ENCODE peak calls at places on chromosome 20, in nine cellular contexts. J, G, C, Q, Z, U, D, X and F are unnamed samples.
A peak's percentile ranks its signal among the peaks of the same experiment; 100 is the strongest.

GRCh38 chr20:13111249-13111911 is 102.6 kb downstream of the SPTLC3 start:
- DNase-seq in X (no peak), Q (no peak), D (no peak), G (no peak), U (no peak), J (no peak), C (no peak), Z (no peak), F (no peak)

GRCh38 chr20:15976047-15976731 is 597.1 kb downstream of the KIF16B start:
- DNase-seq in D (no peak), U (no peak), Z (no peak), G (no peak), Q (no peak), C (no peak), J (no peak), X (peak; percentile 89), F (peak; percentile 7)

GRCh38 chr20:21028436-21028835 is 77.7 kb downstream of the LINC00237 start:
- DNase-seq in C (no peak), Z (no peak), J (no peak), G (no peak), X (no peak), D (no peak), Q (no peak), U (no peak), F (no peak)

GRCh38 chr20:43710370-43711044 is 16.3 kb downstream of the GTSF1L start:
- DNase-seq in Z (no peak), X (no peak), D (no peak), J (no peak), Q (no peak), G (no peak), U (no peak), C (no peak), F (no peak)

GRCh38 chr20:9739991-9740390 is 98.9 kb downstream of the PAK5 start:
- DNase-seq in G (no peak), J (no peak), C (no peak), U (no peak), Q (no peak), X (peak; percentile 13), D (no peak), Z (no peak), F (no peak)

GRCh38 chr20:57458400-57459160 is 66.4 kb downstream of the CTCFL start:
- DNase-seq in Q (no peak), J (no peak), U (peak; percentile 72), X (no peak), G (no peak), D (peak; percentile 47), C (no peak), Z (no peak), F (no peak)

GRCh38 chr20:44217342-44218092 is 6.9 kb upstream of the OSER1 start:
- DNase-seq in X (peak; percentile 86), Z (peak; percentile 82), G (peak; percentile 65), Q (peak; percentile 32), D (peak; percentile 69), J (peak; percentile 90), U (peak; percentile 78), C (peak; percentile 64), F (peak; percentile 69)

GRCh38 chr20:51563597-51564332 is 21.2 kb upstream of the NFATC2 start:
- DNase-seq in Q (peak; percentile 75), X (peak; percentile 67), C (no peak), G (peak; percentile 72), D (peak; percentile 73), U (peak; percentile 64), J (no peak), Z (no peak), F (peak; percentile 54)

GRCh38 chr20:16528078-16528477 is 45.2 kb downstream of the KIF16B start:
- DNase-seq in Z (no peak), Q (peak; percentile 60), D (no peak), J (peak; percentile 82), C (no peak), G (no peak), U (peak; percentile 78), X (no peak), F (no peak)

GRCh38 chr20:366042-366718 is 14.4 kb upstream of the TRIB3 start:
- DNase-seq in D (no peak), Q (no peak), X (no peak), U (no peak), Z (no peak), J (no peak), G (no peak), C (no peak), F (no peak)

GRCh38 chr20:50930139-50931047 is 844 bp downstream of the ADNP start:
- DNase-seq in Q (peak; percentile 34), G (peak; percentile 33), D (peak; percentile 17), C (peak; percentile 18), X (peak; percentile 64), J (peak; percentile 76), U (peak; percentile 70), Z (peak; percentile 76), F (peak; percentile 53)

GRCh38 chr20:63947638-63948456 is 8.4 kb downstream of the UCKL1 start:
- DNase-seq in J (peak; percentile 80), Z (no peak), C (no peak), G (peak; percentile 31), D (no peak), X (no peak), Q (peak; percentile 43), U (no peak), F (no peak)

GRCh38 chr20:32847964-32848363 is 10.8 kb upstream of the EFCAB8 start:
- DNase-seq in G (no peak), X (no peak), D (no peak), U (no peak), Q (no peak), Z (no peak), J (no peak), C (no peak), F (no peak)

GRCh38 chr20:53960586-53961386 is 109.6 kb downstream of the BCAS1 start:
- DNase-seq in D (no peak), Q (no peak), G (no peak), C (no peak), Z (no peak), X (no peak), J (no peak), U (no peak), F (no peak)

GRCh38 chr20:57612916-57613315 is 7.3 kb downstream of the ZBP1 start:
- DNase-seq in G (no peak), U (peak; percentile 7), D (no peak), X (no peak), C (no peak), Q (no peak), J (peak; percentile 64), Z (no peak), F (no peak)

GRCh38 chr20:38222231-38222922 is 38.2 kb downstream of the KIAA1755 start:
- DNase-seq in J (peak; percentile 84), Q (peak; percentile 64), D (peak; percentile 65), U (peak; percentile 78), G (peak; percentile 64), C (peak; percentile 85), Z (peak; percentile 70), X (peak; percentile 83), F (peak; percentile 86)

GRCh38 chr20:41437836-41438235 is 71.2 kb upstream of the EMILIN3 start:
- DNase-seq in X (no peak), Z (no peak), C (no peak), J (no peak), G (no peak), U (no peak), Q (no peak), D (no peak), F (no peak)

GRCh38 chr20:38143646-38144554 is 21.2 kb downstream of the TGM2 start:
- DNase-seq in Q (peak; percentile 47), C (no peak), D (peak; percentile 57), X (no peak), J (peak; percentile 100), Z (no peak), U (no peak), G (peak; percentile 80), F (no peak)

GRCh38 chr20:35387334-35387733 is 24.4 kb downstream of the UQCC1 start:
- DNase-seq in Z (no peak), Q (no peak), J (no peak), G (no peak), U (no peak), C (no peak), X (no peak), D (no peak), F (no peak)
- TF ChIP-seq CTCF in Z (no peak), Q (no peak), J (no peak), G (no peak), U (no peak), C (no peak), X (no peak), D (no peak), F (no peak)

GRCh38 chr20:59574308-59574707 is 30.0 kb upstream of the PHACTR3 start:
- DNase-seq in G (no peak), C (no peak), U (no peak), X (no peak), D (no peak), Z (no peak), Q (no peak), J (peak; percentile 73), F (no peak)
- TF ChIP-seq CTCF in G (no peak), C (no peak), U (no peak), X (no peak), D (no peak), Z (no peak), Q (no peak), J (no peak), F (no peak)

GRCh38 chr20:47816487-47817451 is 31.5 kb upstream of the SULF2 start:
- DNase-seq in J (peak; percentile 75), C (no peak), G (no peak), U (no peak), X (no peak), Z (peak; percentile 28), D (no peak), Q (no peak), F (no peak)

GRCh38 chr20:47818996-47819609 is 33.8 kb upstream of the SULF2 start:
- DNase-seq in D (no peak), Q (no peak), X (peak; percentile 66), J (peak; percentile 71), U (no peak), G (no peak), Z (no peak), C (no peak), F (no peak)

GRCh38 chr20:47815866-47816265 is 30.6 kb upstream of the SULF2 start:
- DNase-seq in U (no peak), C (no peak), Q (no peak), Z (peak; percentile 41), G (no peak), X (no peak), D (no peak), J (peak; percentile 52), F (no peak)

GRCh38 chr20:47817573-47817972 is 32.3 kb upstream of the SULF2 start:
- DNase-seq in C (no peak), J (peak; percentile 88), X (no peak), Q (no peak), Z (no peak), D (no peak), U (no peak), G (no peak), F (no peak)

GRCh38 chr20:47818466-47818865 is 33.2 kb upstream of the SULF2 start:
- DNase-seq in X (no peak), C (no peak), Z (no peak), D (no peak), U (no peak), Q (no peak), J (peak; percentile 71), G (no peak), F (no peak)
- TF ChIP-seq CTCF in X (no peak), C (no peak), Z (no peak), D (no peak), U (no peak), Q (no peak), J (no peak), G (no peak), F (no peak)

DNA sequence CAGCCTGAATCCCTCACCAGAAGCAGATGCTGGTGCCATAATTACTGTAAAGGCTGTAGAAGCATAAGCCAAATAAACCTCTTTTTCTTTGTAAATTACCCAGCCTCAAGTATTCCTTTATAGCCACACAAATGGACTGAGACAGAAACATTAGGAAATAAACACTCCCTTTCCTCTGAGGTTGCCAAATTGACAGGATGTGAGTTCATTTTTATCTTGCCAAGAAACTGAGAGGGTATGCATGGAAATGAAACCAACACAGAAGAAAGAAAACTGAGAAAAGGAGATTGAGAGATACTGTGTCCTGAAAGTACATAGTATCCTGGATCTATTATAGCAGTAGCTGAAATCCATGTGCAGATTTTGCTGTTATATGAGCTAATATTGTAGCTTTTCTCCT is 481.1 kb downstream of the HAO1 start:
- DNase-seq in Z (no peak), J (no peak), X (no peak), U (no peak), Q (no peak), D (no peak), G (no peak), C (no peak), F (no peak)
- TF ChIP-seq CTCF in Z (no peak), J (no peak), X (no peak), U (no peak), Q (no peak), D (no peak), G (no peak), C (no peak), F (no peak)